ENCODE peak calls at places on chromosomes 6 and 20, in ten cellular contexts. E is T-helper 9 cell; N is lower lobe of right lung; F is Jurkat, Clone E6-1; W is stimulated activated CD8-positive, alpha-beta memory T cell treated with anti-CD3 and anti-CD28 coated beads, Interleukin-15, amount 100 ng/mL, for 24 hours; P is activated naive CD4-positive, alpha-beta T cell; M is cardiac fibroblast; I is HEK293T; X is right cardiac atrium; K is pons. G is an unnamed sample.
A peak's percentile ranks its signal among the peaks of the same experiment; 100 is the strongest.

GRCh38 chr6:6886160-6886885 is 221.4 kb upstream of the RREB1 start:
- DNase-seq in P (no peak), X (peak; percentile 75), F (no peak), K (peak; percentile 49), I (no peak), N (peak; percentile 76), E (no peak), M (no peak), W (no peak), G (no peak)

GRCh38 chr6:7140631-7141366 is 33.0 kb downstream of the RREB1 start:
- DNase-seq in N (peak; percentile 92), F (no peak), X (peak; percentile 96), W (peak; percentile 70), K (peak; percentile 63), E (peak; percentile 73), I (peak; percentile 85), P (peak; percentile 36), M (peak; percentile 78), G (no peak)

GRCh38 chr6:34919651-34920050 is 30.6 kb downstream of the ANKS1A start:
- DNase-seq in I (no peak), X (no peak), N (no peak), P (no peak), W (no peak), K (no peak), F (no peak), M (peak; percentile 74), E (no peak), G (no peak)

GRCh38 chr20:25586877-25587276 is 1.5 kb upstream of the NINL start:
- DNase-seq in K (no peak), E (no peak), F (no peak), M (no peak), P (no peak), W (no peak), X (no peak), I (no peak), N (no peak), G (no peak)

GRCh38 chr6:137013738-137014602 is 30.8 kb downstream of the IL20RA start:
- DNase-seq in P (no peak), X (no peak), I (peak; percentile 59), N (no peak), M (peak; percentile 65), W (no peak), E (no peak), F (peak; percentile 8), K (peak; percentile 32), G (no peak)

GRCh38 chr6:41638801-41639555 is 710 bp downstream of the MDFI start:
- DNase-seq in P (no peak), F (no peak), E (no peak), X (peak; percentile 85), N (peak; percentile 43), I (no peak), K (no peak), W (no peak), M (peak; percentile 61), G (no peak)

GRCh38 chr20:32918751-32919150 is 60.0 kb downstream of the EFCAB8 start:
- DNase-seq in F (no peak), P (no peak), W (no peak), M (no peak), I (no peak), E (no peak), N (peak; percentile 6), X (no peak), K (no peak), G (no peak)

GRCh38 chr6:24721461-24722215 is 2.7 kb upstream of the C6orf62 start:
- DNase-seq in K (no peak), E (peak; percentile 75), I (no peak), N (no peak), M (no peak), P (no peak), F (no peak), W (no peak), X (peak; percentile 94), G (no peak)

GRCh38 chr6:33950891-33951889 is 147.4 kb upstream of the MLN start:
- DNase-seq in E (no peak), F (no peak), N (no peak), X (no peak), P (no peak), W (no peak), M (no peak), I (no peak), K (no peak), G (no peak)

GRCh38 chr6:40011844-40012243 is 77.6 kb upstream of the MOCS1 start:
- DNase-seq in W (no peak), N (no peak), I (no peak), X (no peak), P (no peak), M (no peak), K (no peak), E (no peak), F (no peak), G (peak; percentile 25)

GRCh38 chr20:25064561-25064960 is 6.6 kb upstream of the ACSS1 start:
- DNase-seq in K (no peak), E (no peak), X (no peak), I (no peak), M (no peak), N (no peak), W (no peak), F (no peak), P (no peak), G (no peak)

GRCh38 chr6:130178692-130179091 is 44.1 kb downstream of the SAMD3 start:
- DNase-seq in M (peak; percentile 72), N (no peak), F (no peak), I (no peak), K (no peak), X (no peak), W (no peak), E (no peak), P (no peak), G (no peak)

GRCh38 chr6:14316911-14317535 is 199.5 kb downstream of the CD83 start:
- DNase-seq in I (no peak), N (no peak), X (no peak), M (no peak), F (peak; percentile 90), K (no peak), W (no peak), E (no peak), P (no peak), G (no peak)

GRCh38 chr6:36545767-36546663 is 1.3 kb downstream of the STK38 start:
- DNase-seq in N (no peak), X (no peak), K (peak; percentile 35), M (peak; percentile 39), I (no peak), E (no peak), F (no peak), W (no peak), P (no peak), G (no peak)

GRCh38 chr20:44938637-44939036 is 21.6 kb downstream of the TOMM34 start:
- DNase-seq in X (no peak), M (no peak), I (no peak), N (no peak), F (no peak), E (no peak), K (no peak), P (no peak), W (no peak), G (no peak)

GRCh38 chr6:142374965-142375733 is 73.3 kb downstream of the ADGRG6 start:
- DNase-seq in I (no peak), E (no peak), X (no peak), M (peak; percentile 85), W (no peak), K (no peak), P (no peak), F (no peak), N (no peak), G (no peak)

GRCh38 chr20:18986146-18986830 is 172.7 kb downstream of the SCP2D1 start:
- DNase-seq in M (no peak), W (no peak), K (no peak), N (no peak), I (no peak), E (no peak), P (no peak), F (no peak), X (no peak), G (no peak)

GRCh38 chr6:141552463-141552862 is 580.3 kb upstream of the GJE1 start:
- DNase-seq in M (peak; percentile 83), W (no peak), F (no peak), E (no peak), P (no peak), I (no peak), N (no peak), K (no peak), X (no peak), G (no peak)

GRCh38 chr20:32984631-32985354 is 19.4 kb downstream of the SUN5 start:
- DNase-seq in X (no peak), W (no peak), M (no peak), N (no peak), I (no peak), K (no peak), F (no peak), P (no peak), E (no peak), G (no peak)

GRCh38 chr20:51953731-51954340 is 151.5 kb upstream of the SALL4 start:
- DNase-seq in M (no peak), I (no peak), N (no peak), W (no peak), P (no peak), E (no peak), F (no peak), K (no peak), X (no peak), G (no peak)

GRCh38 chr20:41308290-41308691 is 9.2 kb downstream of the ZHX3 start:
- DNase-seq in M (peak; percentile 90), F (no peak), N (no peak), W (no peak), X (no peak), K (no peak), P (no peak), E (no peak), I (no peak), G (no peak)

GRCh38 chr20:57326667-57327455 is 2.7 kb upstream of the SPO11 start:
- DNase-seq in E (no peak), W (no peak), K (no peak), M (no peak), F (peak; percentile 52), P (no peak), X (no peak), I (no peak), N (no peak), G (no peak)

GRCh38 chr20:10314198-10314597 is 95.6 kb downstream of the SNAP25 start:
- DNase-seq in X (no peak), I (no peak), N (no peak), M (peak; percentile 78), E (no peak), W (no peak), F (no peak), K (no peak), P (no peak), G (no peak)

GRCh38 chr6:147043994-147044477 is 160.2 kb upstream of the STXBP5 start:
- DNase-seq in P (no peak), E (no peak), X (no peak), F (no peak), K (no peak), N (no peak), M (no peak), I (no peak), W (no peak), G (no peak)

GRCh38 chr20:20075032-20075431 is 22.7 kb downstream of the CFAP61 start:
- DNase-seq in X (no peak), F (no peak), K (no peak), P (no peak), W (no peak), N (no peak), M (no peak), I (no peak), E (no peak), G (no peak)

G was measured in H1.